ENCODE peak calls at places on chromosomes 5 and 9, in nine cellular contexts. One of them, this sample, is unnamed.
A peak's percentile ranks its signal among the peaks of the same experiment; 100 is the strongest.

GRCh38 chr5:148452499-148453193 is 68.9 kb downstream of the FBXO38 start:
- DNase-seq in frontal cortex: no peak
- DNase-seq in COR-L47: no peak
- DNase-seq in GDM1: no peak
- DNase-seq in CD8-positive, alpha-beta T cell: no peak
- DNase-seq in GM06990: no peak
- DNase-seq in lung microvascular endothelial cell: no peak
- DNase-seq in GM03348: no peak
- DNase-seq in stimulated activated naive CD8-positive, alpha-beta T cell treated with anti-CD3 and anti-CD28 coated beads, Interleukin-15, Interleukin-2, amounts not matched to agents 100 U/mL and 50 U/mL, for 24 hours: no peak
- DNase-seq in this sample: no peak

GRCh38 chr9:123072407-123072995 is 39.0 kb downstream of the GPR21 start:
- DNase-seq in frontal cortex: no peak
- DNase-seq in stimulated activated naive CD8-positive, alpha-beta T cell treated with anti-CD3 and anti-CD28 coated beads, Interleukin-15, Interleukin-2, amounts not matched to agents 100 U/mL and 50 U/mL, for 24 hours: no peak
- DNase-seq in GM03348: no peak
- DNase-seq in lung microvascular endothelial cell: no peak
- DNase-seq in COR-L47: no peak
- DNase-seq in GDM1: no peak
- DNase-seq in GM06990: no peak
- DNase-seq in CD8-positive, alpha-beta T cell: no peak
- DNase-seq in this sample: no peak

GRCh38 chr5:174801798-174802197 is 77.4 kb downstream of the MSX2 start:
- DNase-seq in GM03348: no peak
- DNase-seq in COR-L47: no peak
- DNase-seq in stimulated activated naive CD8-positive, alpha-beta T cell treated with anti-CD3 and anti-CD28 coated beads, Interleukin-15, Interleukin-2, amounts not matched to agents 100 U/mL and 50 U/mL, for 24 hours: no peak
- DNase-seq in GM06990: no peak
- DNase-seq in GDM1: no peak
- DNase-seq in frontal cortex: no peak
- DNase-seq in CD8-positive, alpha-beta T cell: no peak
- DNase-seq in lung microvascular endothelial cell: no peak
- DNase-seq in this sample: no peak

GRCh38 chr5:172795401-172795977 is 24.5 kb upstream of the DUSP1 start:
- DNase-seq in frontal cortex: no peak
- DNase-seq in CD8-positive, alpha-beta T cell: no peak
- DNase-seq in GDM1: no peak
- DNase-seq in GM03348: peak; percentile 90
- DNase-seq in stimulated activated naive CD8-positive, alpha-beta T cell treated with anti-CD3 and anti-CD28 coated beads, Interleukin-15, Interleukin-2, amounts not matched to agents 100 U/mL and 50 U/mL, for 24 hours: no peak
- DNase-seq in COR-L47: no peak
- DNase-seq in GM06990: no peak
- DNase-seq in lung microvascular endothelial cell: peak; percentile 96
- DNase-seq in this sample: peak; percentile 86

GRCh38 chr9:27426717-27427645 is 97.1 kb upstream of the IFNK start:
- DNase-seq in GM03348: peak; percentile 39
- DNase-seq in stimulated activated naive CD8-positive, alpha-beta T cell treated with anti-CD3 and anti-CD28 coated beads, Interleukin-15, Interleukin-2, amounts not matched to agents 100 U/mL and 50 U/mL, for 24 hours: no peak
- DNase-seq in COR-L47: peak; percentile 49
- DNase-seq in lung microvascular endothelial cell: no peak
- DNase-seq in frontal cortex: no peak
- DNase-seq in CD8-positive, alpha-beta T cell: no peak
- DNase-seq in GM06990: no peak
- DNase-seq in GDM1: no peak
- DNase-seq in this sample: no peak

GRCh38 chr5:155960177-155960576 is 366.8 kb upstream of the SGCD start:
- DNase-seq in lung microvascular endothelial cell: no peak
- DNase-seq in stimulated activated naive CD8-positive, alpha-beta T cell treated with anti-CD3 and anti-CD28 coated beads, Interleukin-15, Interleukin-2, amounts not matched to agents 100 U/mL and 50 U/mL, for 24 hours: no peak
- DNase-seq in GDM1: no peak
- DNase-seq in CD8-positive, alpha-beta T cell: no peak
- DNase-seq in frontal cortex: no peak
- DNase-seq in COR-L47: no peak
- DNase-seq in GM06990: no peak
- DNase-seq in GM03348: no peak
- DNase-seq in this sample: no peak

GRCh38 chr9:134863306-134863902 is 17.2 kb upstream of the FCN2 start:
- DNase-seq in GM03348: no peak
- DNase-seq in frontal cortex: no peak
- DNase-seq in GDM1: no peak
- DNase-seq in COR-L47: no peak
- DNase-seq in GM06990: no peak
- DNase-seq in stimulated activated naive CD8-positive, alpha-beta T cell treated with anti-CD3 and anti-CD28 coated beads, Interleukin-15, Interleukin-2, amounts not matched to agents 100 U/mL and 50 U/mL, for 24 hours: no peak
- DNase-seq in lung microvascular endothelial cell: no peak
- DNase-seq in CD8-positive, alpha-beta T cell: no peak
- DNase-seq in this sample: no peak

GRCh38 chr9:135184661-135185459 is 97.4 kb downstream of the OLFM1 start:
- DNase-seq in CD8-positive, alpha-beta T cell: no peak
- DNase-seq in frontal cortex: no peak
- DNase-seq in COR-L47: no peak
- DNase-seq in stimulated activated naive CD8-positive, alpha-beta T cell treated with anti-CD3 and anti-CD28 coated beads, Interleukin-15, Interleukin-2, amounts not matched to agents 100 U/mL and 50 U/mL, for 24 hours: no peak
- DNase-seq in GM03348: no peak
- DNase-seq in lung microvascular endothelial cell: no peak
- DNase-seq in GM06990: no peak
- DNase-seq in GDM1: no peak
- DNase-seq in this sample: no peak

GRCh38 chr5:150783422-150783928 is 4.9 kb downstream of the SMIM3 start:
- DNase-seq in stimulated activated naive CD8-positive, alpha-beta T cell treated with anti-CD3 and anti-CD28 coated beads, Interleukin-15, Interleukin-2, amounts not matched to agents 100 U/mL and 50 U/mL, for 24 hours: peak; percentile 51
- DNase-seq in COR-L47: peak; percentile 92
- DNase-seq in GM03348: peak; percentile 85
- DNase-seq in GDM1: peak; percentile 87
- DNase-seq in GM06990: peak; percentile 55
- DNase-seq in frontal cortex: peak; percentile 6
- DNase-seq in lung microvascular endothelial cell: peak; percentile 77
- DNase-seq in CD8-positive, alpha-beta T cell: peak; percentile 42
- DNase-seq in this sample: peak; percentile 65

GRCh38 chr9:127118597-127119318 is 3.7 kb downstream of the ANGPTL2 start:
- DNase-seq in lung microvascular endothelial cell: peak; percentile 31
- DNase-seq in stimulated activated naive CD8-positive, alpha-beta T cell treated with anti-CD3 and anti-CD28 coated beads, Interleukin-15, Interleukin-2, amounts not matched to agents 100 U/mL and 50 U/mL, for 24 hours: no peak
- DNase-seq in frontal cortex: no peak
- DNase-seq in CD8-positive, alpha-beta T cell: no peak
- DNase-seq in GDM1: no peak
- DNase-seq in COR-L47: no peak
- DNase-seq in GM03348: no peak
- DNase-seq in GM06990: no peak
- DNase-seq in this sample: no peak

GRCh38 chr5:15601274-15601673 is 101.3 kb downstream of the FBXL7 start:
- DNase-seq in GM06990: no peak
- DNase-seq in CD8-positive, alpha-beta T cell: no peak
- DNase-seq in frontal cortex: no peak
- DNase-seq in stimulated activated naive CD8-positive, alpha-beta T cell treated with anti-CD3 and anti-CD28 coated beads, Interleukin-15, Interleukin-2, amounts not matched to agents 100 U/mL and 50 U/mL, for 24 hours: no peak
- DNase-seq in GDM1: no peak
- DNase-seq in lung microvascular endothelial cell: no peak
- DNase-seq in GM03348: no peak
- DNase-seq in COR-L47: no peak
- DNase-seq in this sample: no peak

GRCh38 chr9:69476016-69476415 is 151.0 kb downstream of the ENTREP1 start:
- DNase-seq in GDM1: no peak
- DNase-seq in COR-L47: no peak
- DNase-seq in frontal cortex: no peak
- DNase-seq in GM06990: no peak
- DNase-seq in lung microvascular endothelial cell: no peak
- DNase-seq in CD8-positive, alpha-beta T cell: no peak
- DNase-seq in GM03348: no peak
- DNase-seq in stimulated activated naive CD8-positive, alpha-beta T cell treated with anti-CD3 and anti-CD28 coated beads, Interleukin-15, Interleukin-2, amounts not matched to agents 100 U/mL and 50 U/mL, for 24 hours: peak; percentile 9
- DNase-seq in this sample: no peak

GRCh38 chr9:113220467-113221002 is 542 bp downstream of the FKBP15 start:
- DNase-seq in stimulated activated naive CD8-positive, alpha-beta T cell treated with anti-CD3 and anti-CD28 coated beads, Interleukin-15, Interleukin-2, amounts not matched to agents 100 U/mL and 50 U/mL, for 24 hours: no peak
- DNase-seq in frontal cortex: no peak
- DNase-seq in CD8-positive, alpha-beta T cell: peak; percentile 0
- DNase-seq in GDM1: no peak
- DNase-seq in GM03348: no peak
- DNase-seq in COR-L47: no peak
- DNase-seq in GM06990: peak; percentile 8
- DNase-seq in lung microvascular endothelial cell: peak; percentile 6
- DNase-seq in this sample: no peak

GRCh38 chr9:120393386-120394057 is 186.4 kb downstream of the CDK5RAP2 start:
- DNase-seq in GM03348: peak; percentile 67
- DNase-seq in frontal cortex: no peak
- DNase-seq in CD8-positive, alpha-beta T cell: no peak
- DNase-seq in lung microvascular endothelial cell: no peak
- DNase-seq in GDM1: no peak
- DNase-seq in stimulated activated naive CD8-positive, alpha-beta T cell treated with anti-CD3 and anti-CD28 coated beads, Interleukin-15, Interleukin-2, amounts not matched to agents 100 U/mL and 50 U/mL, for 24 hours: peak; percentile 19
- DNase-seq in GM06990: no peak
- DNase-seq in COR-L47: no peak
- DNase-seq in this sample: peak; percentile 78

GRCh38 chr5:17785774-17786173 is 151.5 kb downstream of the TAF11L14 start:
- DNase-seq in lung microvascular endothelial cell: no peak
- DNase-seq in COR-L47: no peak
- DNase-seq in stimulated activated naive CD8-positive, alpha-beta T cell treated with anti-CD3 and anti-CD28 coated beads, Interleukin-15, Interleukin-2, amounts not matched to agents 100 U/mL and 50 U/mL, for 24 hours: no peak
- DNase-seq in GM03348: no peak
- DNase-seq in frontal cortex: no peak
- DNase-seq in GDM1: no peak
- DNase-seq in CD8-positive, alpha-beta T cell: no peak
- DNase-seq in GM06990: no peak
- DNase-seq in this sample: no peak

GRCh38 chr5:157915638-157916037 is 56.7 kb upstream of the CLINT1 start:
- DNase-seq in frontal cortex: peak; percentile 38
- DNase-seq in GM03348: no peak
- DNase-seq in GM06990: no peak
- DNase-seq in CD8-positive, alpha-beta T cell: no peak
- DNase-seq in GDM1: no peak
- DNase-seq in lung microvascular endothelial cell: peak; percentile 82
- DNase-seq in COR-L47: peak; percentile 77
- DNase-seq in stimulated activated naive CD8-positive, alpha-beta T cell treated with anti-CD3 and anti-CD28 coated beads, Interleukin-15, Interleukin-2, amounts not matched to agents 100 U/mL and 50 U/mL, for 24 hours: no peak
- DNase-seq in this sample: no peak

GRCh38 chr9:81086421-81086820 is 602.9 kb downstream of the TLE1 start:
- DNase-seq in frontal cortex: no peak
- DNase-seq in CD8-positive, alpha-beta T cell: no peak
- DNase-seq in GDM1: no peak
- DNase-seq in GM03348: no peak
- DNase-seq in stimulated activated naive CD8-positive, alpha-beta T cell treated with anti-CD3 and anti-CD28 coated beads, Interleukin-15, Interleukin-2, amounts not matched to agents 100 U/mL and 50 U/mL, for 24 hours: no peak
- DNase-seq in lung microvascular endothelial cell: no peak
- DNase-seq in GM06990: no peak
- DNase-seq in COR-L47: no peak
- DNase-seq in this sample: no peak

GRCh38 chr9:33748633-33749304 is 46.6 kb upstream of the PRSS3 start:
- DNase-seq in stimulated activated naive CD8-positive, alpha-beta T cell treated with anti-CD3 and anti-CD28 coated beads, Interleukin-15, Interleukin-2, amounts not matched to agents 100 U/mL and 50 U/mL, for 24 hours: peak; percentile 61
- DNase-seq in COR-L47: no peak
- DNase-seq in GDM1: no peak
- DNase-seq in CD8-positive, alpha-beta T cell: peak; percentile 47
- DNase-seq in lung microvascular endothelial cell: no peak
- DNase-seq in frontal cortex: no peak
- DNase-seq in GM03348: no peak
- DNase-seq in GM06990: no peak
- DNase-seq in this sample: no peak

GRCh38 chr9:115422932-115423440 is 305.0 kb upstream of the TNC start:
- DNase-seq in GM03348: no peak
- DNase-seq in CD8-positive, alpha-beta T cell: no peak
- DNase-seq in COR-L47: no peak
- DNase-seq in GM06990: no peak
- DNase-seq in GDM1: no peak
- DNase-seq in frontal cortex: no peak
- DNase-seq in lung microvascular endothelial cell: no peak
- DNase-seq in stimulated activated naive CD8-positive, alpha-beta T cell treated with anti-CD3 and anti-CD28 coated beads, Interleukin-15, Interleukin-2, amounts not matched to agents 100 U/mL and 50 U/mL, for 24 hours: no peak
- DNase-seq in this sample: no peak

GRCh38 chr5:55226934-55227737 is at the start of gene MCIDAS:
- DNase-seq in CD8-positive, alpha-beta T cell: no peak
- DNase-seq in GDM1: no peak
- DNase-seq in GM06990: peak; percentile 66
- DNase-seq in lung microvascular endothelial cell: peak; percentile 55
- DNase-seq in GM03348: peak; percentile 76
- DNase-seq in stimulated activated naive CD8-positive, alpha-beta T cell treated with anti-CD3 and anti-CD28 coated beads, Interleukin-15, Interleukin-2, amounts not matched to agents 100 U/mL and 50 U/mL, for 24 hours: peak; percentile 79
- DNase-seq in frontal cortex: peak; percentile 53
- DNase-seq in COR-L47: peak; percentile 65
- DNase-seq in this sample: no peak

GRCh38 chr9:123324767-123325183 is 31.2 kb upstream of the CRB2 start:
- DNase-seq in CD8-positive, alpha-beta T cell: no peak
- DNase-seq in GM03348: no peak
- DNase-seq in stimulated activated naive CD8-positive, alpha-beta T cell treated with anti-CD3 and anti-CD28 coated beads, Interleukin-15, Interleukin-2, amounts not matched to agents 100 U/mL and 50 U/mL, for 24 hours: no peak
- DNase-seq in GM06990: no peak
- DNase-seq in frontal cortex: no peak
- DNase-seq in GDM1: no peak
- DNase-seq in COR-L47: no peak
- DNase-seq in lung microvascular endothelial cell: no peak
- DNase-seq in this sample: no peak

GRCh38 chr5:32443145-32443540 is 1.4 kb downstream of the ZFR start:
- DNase-seq in GDM1: no peak
- DNase-seq in GM03348: peak; percentile 50
- DNase-seq in stimulated activated naive CD8-positive, alpha-beta T cell treated with anti-CD3 and anti-CD28 coated beads, Interleukin-15, Interleukin-2, amounts not matched to agents 100 U/mL and 50 U/mL, for 24 hours: peak; percentile 38
- DNase-seq in CD8-positive, alpha-beta T cell: no peak
- DNase-seq in GM06990: no peak
- DNase-seq in lung microvascular endothelial cell: peak; percentile 9
- DNase-seq in frontal cortex: peak; percentile 16
- DNase-seq in COR-L47: no peak
- DNase-seq in this sample: peak; percentile 36

GRCh38 chr9:106468431-106468830 is 394.5 kb upstream of the ZNF462 start:
- DNase-seq in frontal cortex: no peak
- DNase-seq in GDM1: no peak
- DNase-seq in GM03348: no peak
- DNase-seq in stimulated activated naive CD8-positive, alpha-beta T cell treated with anti-CD3 and anti-CD28 coated beads, Interleukin-15, Interleukin-2, amounts not matched to agents 100 U/mL and 50 U/mL, for 24 hours: no peak
- DNase-seq in CD8-positive, alpha-beta T cell: no peak
- DNase-seq in GM06990: peak; percentile 68
- DNase-seq in lung microvascular endothelial cell: no peak
- DNase-seq in COR-L47: no peak
- DNase-seq in this sample: no peak

GRCh38 chr9:19946446-19947109 is 157.7 kb upstream of the SLC24A2 start:
- DNase-seq in GM03348: peak; percentile 16
- DNase-seq in lung microvascular endothelial cell: peak; percentile 9
- DNase-seq in COR-L47: peak; percentile 22
- DNase-seq in frontal cortex: peak; percentile 19
- DNase-seq in GDM1: no peak
- DNase-seq in GM06990: no peak
- DNase-seq in CD8-positive, alpha-beta T cell: no peak
- DNase-seq in stimulated activated naive CD8-positive, alpha-beta T cell treated with anti-CD3 and anti-CD28 coated beads, Interleukin-15, Interleukin-2, amounts not matched to agents 100 U/mL and 50 U/mL, for 24 hours: no peak
- DNase-seq in this sample: no peak

GRCh38 chr5:43155394-43156096 is 34.8 kb downstream of the ZNF131 start:
- DNase-seq in CD8-positive, alpha-beta T cell: no peak
- DNase-seq in frontal cortex: no peak
- DNase-seq in stimulated activated naive CD8-positive, alpha-beta T cell treated with anti-CD3 and anti-CD28 coated beads, Interleukin-15, Interleukin-2, amounts not matched to agents 100 U/mL and 50 U/mL, for 24 hours: no peak
- DNase-seq in GM06990: no peak
- DNase-seq in COR-L47: no peak
- DNase-seq in lung microvascular endothelial cell: no peak
- DNase-seq in GM03348: no peak
- DNase-seq in GDM1: no peak
- DNase-seq in this sample: no peak

GRCh38 chr9:109868222-109868621 is 88.2 kb downstream of the PALM2AKAP2 start:
- DNase-seq in GM03348: no peak
- DNase-seq in frontal cortex: no peak
- DNase-seq in stimulated activated naive CD8-positive, alpha-beta T cell treated with anti-CD3 and anti-CD28 coated beads, Interleukin-15, Interleukin-2, amounts not matched to agents 100 U/mL and 50 U/mL, for 24 hours: no peak
- DNase-seq in CD8-positive, alpha-beta T cell: no peak
- DNase-seq in lung microvascular endothelial cell: no peak
- DNase-seq in GM06990: no peak
- DNase-seq in GDM1: no peak
- DNase-seq in COR-L47: no peak
- DNase-seq in this sample: peak; percentile 24

GRCh38 chr5:1253456-1254105 is 28.4 kb downstream of the SLC6A18 start:
- DNase-seq in COR-L47: no peak
- DNase-seq in CD8-positive, alpha-beta T cell: no peak
- DNase-seq in GDM1: no peak
- DNase-seq in stimulated activated naive CD8-positive, alpha-beta T cell treated with anti-CD3 and anti-CD28 coated beads, Interleukin-15, Interleukin-2, amounts not matched to agents 100 U/mL and 50 U/mL, for 24 hours: no peak
- DNase-seq in frontal cortex: no peak
- DNase-seq in lung microvascular endothelial cell: no peak
- DNase-seq in GM06990: no peak
- DNase-seq in GM03348: no peak
- DNase-seq in this sample: no peak

GRCh38 chr9:86202338-86202882 is 57.0 kb downstream of the C9orf153 start:
- DNase-seq in GM06990: no peak
- DNase-seq in GM03348: peak; percentile 79
- DNase-seq in GDM1: no peak
- DNase-seq in lung microvascular endothelial cell: peak; percentile 66
- DNase-seq in stimulated activated naive CD8-positive, alpha-beta T cell treated with anti-CD3 and anti-CD28 coated beads, Interleukin-15, Interleukin-2, amounts not matched to agents 100 U/mL and 50 U/mL, for 24 hours: peak; percentile 6
- DNase-seq in CD8-positive, alpha-beta T cell: no peak
- DNase-seq in COR-L47: peak; percentile 31
- DNase-seq in frontal cortex: peak; percentile 33
- DNase-seq in this sample: peak; percentile 48

GRCh38 chr5:178455480-178455835 is 134.7 kb downstream of the COL23A1 start:
- DNase-seq in GM06990: no peak
- DNase-seq in frontal cortex: no peak
- DNase-seq in stimulated activated naive CD8-positive, alpha-beta T cell treated with anti-CD3 and anti-CD28 coated beads, Interleukin-15, Interleukin-2, amounts not matched to agents 100 U/mL and 50 U/mL, for 24 hours: no peak
- DNase-seq in COR-L47: no peak
- DNase-seq in GDM1: no peak
- DNase-seq in GM03348: no peak
- DNase-seq in lung microvascular endothelial cell: no peak
- DNase-seq in CD8-positive, alpha-beta T cell: no peak
- DNase-seq in this sample: no peak

GRCh38 chr5:83911367-83911919 is 190.8 kb upstream of the HAPLN1 start:
- DNase-seq in lung microvascular endothelial cell: no peak
- DNase-seq in frontal cortex: no peak
- DNase-seq in GM03348: no peak
- DNase-seq in stimulated activated naive CD8-positive, alpha-beta T cell treated with anti-CD3 and anti-CD28 coated beads, Interleukin-15, Interleukin-2, amounts not matched to agents 100 U/mL and 50 U/mL, for 24 hours: no peak
- DNase-seq in CD8-positive, alpha-beta T cell: no peak
- DNase-seq in COR-L47: peak; percentile 37
- DNase-seq in GM06990: no peak
- DNase-seq in GDM1: no peak
- DNase-seq in this sample: no peak

GRCh38 chr5:164202338-164202737 is 696.9 kb downstream of the MAT2B start:
- DNase-seq in COR-L47: no peak
- DNase-seq in GM06990: no peak
- DNase-seq in frontal cortex: no peak
- DNase-seq in GM03348: no peak
- DNase-seq in lung microvascular endothelial cell: no peak
- DNase-seq in CD8-positive, alpha-beta T cell: no peak
- DNase-seq in GDM1: no peak
- DNase-seq in stimulated activated naive CD8-positive, alpha-beta T cell treated with anti-CD3 and anti-CD28 coated beads, Interleukin-15, Interleukin-2, amounts not matched to agents 100 U/mL and 50 U/mL, for 24 hours: no peak
- DNase-seq in this sample: no peak

This sample was measured in hepatic stellate cell.